ENCODE peak calls at places on chromosomes 3 and 15, in eight cellular contexts. One of them, this sample, is unnamed. For H3K4me1, the result is how much of the 10 kb centered on the place peaks cover.

GRCh38 chr15:89112341-89112971 is 24.2 kb downstream of the ABHD2 start:
- DNase-seq in A549: peak
- DNase-seq in K562: no peak
- DNase-seq in H1: no peak
- DNase-seq in HCT116: peak
- DNase-seq in HepG2: peak
- DNase-seq in SK-N-SH: no peak
- DNase-seq in GM12878: peak
- DNase-seq in this sample: peak

GRCh38 chr3:47324278-47324865 is 41.6 kb downstream of the KLHL18 start:
- DNase-seq in A549: peak
- DNase-seq in K562: peak
- DNase-seq in H1: peak
- DNase-seq in HCT116: peak
- DNase-seq in HepG2: peak
- DNase-seq in SK-N-SH: peak
- DNase-seq in GM12878: peak
- DNase-seq in this sample: peak

GRCh38 chr15:66713843-66714508 is 11.9 kb downstream of the SMAD6 start:
- DNase-seq in A549: no peak
- DNase-seq in K562: no peak
- DNase-seq in H1: no peak
- DNase-seq in HCT116: no peak
- DNase-seq in HepG2: no peak
- DNase-seq in SK-N-SH: no peak
- DNase-seq in GM12878: peak
- DNase-seq in this sample: no peak

GRCh38 chr15:74316116-74316515 is 51.3 kb downstream of the CYP11A1 start:
- DNase-seq in A549: no peak
- DNase-seq in K562: no peak
- DNase-seq in H1: no peak
- DNase-seq in HCT116: no peak
- DNase-seq in HepG2: no peak
- DNase-seq in SK-N-SH: no peak
- DNase-seq in GM12878: no peak
- DNase-seq in this sample: no peak

GRCh38 chr3:181752202-181752671 is 40.5 kb downstream of the SOX2 start:
- DNase-seq in A549: no peak
- DNase-seq in K562: no peak
- DNase-seq in H1: no peak
- DNase-seq in HCT116: no peak
- DNase-seq in HepG2: no peak
- DNase-seq in SK-N-SH: peak
- DNase-seq in GM12878: no peak
- DNase-seq in this sample: no peak

GRCh38 chr3:169603661-169604060 is 59.9 kb downstream of the MECOM start:
- DNase-seq in A549: no peak
- DNase-seq in K562: no peak
- DNase-seq in H1: no peak
- DNase-seq in HCT116: no peak
- DNase-seq in HepG2: no peak
- DNase-seq in SK-N-SH: no peak
- DNase-seq in GM12878: no peak
- DNase-seq in this sample: no peak

GRCh38 chr3:188185717-188186236 is 31.8 kb downstream of the LPP start:
- DNase-seq in A549: no peak
- DNase-seq in K562: no peak
- DNase-seq in H1: no peak
- DNase-seq in HCT116: no peak
- DNase-seq in HepG2: peak
- DNase-seq in SK-N-SH: no peak
- DNase-seq in GM12878: no peak
- DNase-seq in this sample: no peak

GRCh38 chr15:36156855-36157521 is 422.4 kb upstream of the CDIN1 start:
- DNase-seq in A549: peak
- DNase-seq in K562: no peak
- DNase-seq in H1: no peak
- DNase-seq in HCT116: no peak
- DNase-seq in HepG2: peak
- DNase-seq in SK-N-SH: no peak
- DNase-seq in GM12878: no peak
- DNase-seq in this sample: peak

GRCh38 chr3:141305436-141305835 is 62.9 kb upstream of the ZBTB38 start:
- DNase-seq in A549: peak
- DNase-seq in K562: no peak
- DNase-seq in H1: no peak
- DNase-seq in HCT116: no peak
- DNase-seq in HepG2: peak
- DNase-seq in SK-N-SH: no peak
- DNase-seq in GM12878: no peak
- DNase-seq in this sample: peak

GRCh38 chr3:40627095-40627494 is 102.3 kb downstream of the ZNF621 start:
- DNase-seq in A549: no peak
- DNase-seq in K562: no peak
- DNase-seq in H1: no peak
- DNase-seq in HCT116: no peak
- DNase-seq in HepG2: no peak
- DNase-seq in SK-N-SH: no peak
- DNase-seq in GM12878: no peak
- DNase-seq in this sample: no peak

GRCh38 chr3:40620151-40620550 is 95.4 kb downstream of the ZNF621 start:
- DNase-seq in A549: no peak
- DNase-seq in K562: no peak
- DNase-seq in H1: no peak
- DNase-seq in HCT116: no peak
- DNase-seq in HepG2: no peak
- DNase-seq in SK-N-SH: no peak
- DNase-seq in GM12878: no peak
- DNase-seq in this sample: no peak

GRCh38 chr3:40623567-40623966 is 98.8 kb downstream of the ZNF621 start:
- DNase-seq in A549: no peak
- DNase-seq in K562: peak
- DNase-seq in H1: no peak
- DNase-seq in HCT116: no peak
- DNase-seq in HepG2: no peak
- DNase-seq in SK-N-SH: no peak
- DNase-seq in GM12878: peak
- DNase-seq in this sample: no peak

GRCh38 chr3:40621252-40621651 is 96.5 kb downstream of the ZNF621 start:
- DNase-seq in A549: no peak
- DNase-seq in K562: no peak
- DNase-seq in H1: no peak
- DNase-seq in HCT116: no peak
- DNase-seq in HepG2: no peak
- DNase-seq in SK-N-SH: no peak
- DNase-seq in GM12878: no peak
- DNase-seq in this sample: no peak

DNA sequence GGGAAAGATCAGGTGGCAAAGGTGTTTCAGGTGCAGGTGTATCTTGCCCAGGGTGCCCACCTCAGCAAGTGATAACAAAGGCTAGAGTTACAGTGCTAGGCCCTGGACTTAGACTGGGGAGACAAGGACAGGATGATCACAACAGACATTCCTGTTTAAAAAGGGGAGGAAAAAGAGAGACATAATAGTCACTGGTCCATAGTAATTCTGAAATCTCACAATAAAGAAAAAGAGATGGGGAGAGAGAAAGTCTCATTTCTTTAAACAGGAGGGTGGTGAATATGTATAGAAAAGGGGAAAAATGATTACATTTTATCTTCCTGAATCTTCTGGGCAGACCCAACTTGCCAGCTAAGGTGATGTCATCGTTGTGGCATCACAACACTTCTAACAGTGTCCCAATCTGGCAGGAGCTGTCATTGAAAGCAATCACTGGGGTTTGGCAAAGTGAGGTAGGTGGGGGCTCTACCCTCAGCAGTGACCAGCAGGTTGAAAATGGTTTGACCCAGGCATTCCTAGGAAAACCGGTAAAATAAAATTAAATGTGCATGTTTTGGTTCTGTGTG is 99.5 kb downstream of the ZNF621 start:
- DNase-seq in A549: no peak
- DNase-seq in K562: no peak
- DNase-seq in H1: no peak
- DNase-seq in HCT116: no peak
- DNase-seq in HepG2: no peak
- DNase-seq in SK-N-SH: no peak
- DNase-seq in GM12878: no peak
- DNase-seq in this sample: no peak
- TF ChIP-seq RAD21 in A549: no peak
- TF ChIP-seq RAD21 in K562: no peak
- TF ChIP-seq RAD21 in H1: no peak
- TF ChIP-seq RAD21 in HCT116: no peak
- TF ChIP-seq RAD21 in HepG2: no peak
- TF ChIP-seq RAD21 in SK-N-SH: no peak
- TF ChIP-seq RAD21 in GM12878: no peak
- TF ChIP-seq RAD21 in this sample: no peak

GRCh38 chr3:105616374-105616915 is 249.7 kb downstream of the ALCAM start:
- DNase-seq in A549: no peak
- DNase-seq in K562: no peak
- DNase-seq in H1: no peak
- DNase-seq in HCT116: no peak
- DNase-seq in HepG2: no peak
- DNase-seq in SK-N-SH: no peak
- DNase-seq in GM12878: no peak
- DNase-seq in this sample: no peak

GRCh38 chr3:105615814-105616213 is 249.1 kb downstream of the ALCAM start:
- DNase-seq in A549: no peak
- DNase-seq in K562: no peak
- DNase-seq in H1: no peak
- DNase-seq in HCT116: no peak
- DNase-seq in HepG2: no peak
- DNase-seq in SK-N-SH: no peak
- DNase-seq in GM12878: no peak
- DNase-seq in this sample: no peak

GRCh38 chr3:105618561-105618960 is 250.3 kb downstream of the CBLB start:
- DNase-seq in A549: no peak
- DNase-seq in K562: no peak
- DNase-seq in H1: no peak
- DNase-seq in HCT116: no peak
- DNase-seq in HepG2: no peak
- DNase-seq in SK-N-SH: no peak
- DNase-seq in GM12878: no peak
- DNase-seq in this sample: no peak

GRCh38 chr3:105620236-105620635 is 248.6 kb downstream of the CBLB start:
- DNase-seq in A549: no peak
- DNase-seq in K562: no peak
- DNase-seq in H1: no peak
- DNase-seq in HCT116: no peak
- DNase-seq in HepG2: no peak
- DNase-seq in SK-N-SH: no peak
- DNase-seq in GM12878: no peak
- DNase-seq in this sample: no peak

GRCh38 chr3:105619651-105620050 is 249.2 kb downstream of the CBLB start:
- DNase-seq in A549: no peak
- DNase-seq in K562: no peak
- DNase-seq in H1: no peak
- DNase-seq in HCT116: no peak
- DNase-seq in HepG2: no peak
- DNase-seq in SK-N-SH: no peak
- DNase-seq in GM12878: no peak
- DNase-seq in this sample: no peak
- H3K4me1 ChIP-seq in A549: under half
- H3K4me1 ChIP-seq in K562: under half
- H3K4me1 ChIP-seq in H1: under half
- H3K4me1 ChIP-seq in HCT116: under half
- H3K4me1 ChIP-seq in HepG2: under half
- H3K4me1 ChIP-seq in SK-N-SH: under half
- H3K4me1 ChIP-seq in GM12878: under half
- H3K4me1 ChIP-seq in this sample: under half

GRCh38 chr15:69757186-69757585 is 304.6 kb downstream of the RPLP1 start:
- DNase-seq in A549: no peak
- DNase-seq in K562: no peak
- DNase-seq in H1: no peak
- DNase-seq in HCT116: no peak
- DNase-seq in HepG2: no peak
- DNase-seq in SK-N-SH: no peak
- DNase-seq in GM12878: no peak
- DNase-seq in this sample: peak
- TF ChIP-seq RAD21 in A549: no peak
- TF ChIP-seq RAD21 in K562: no peak
- TF ChIP-seq RAD21 in H1: no peak
- TF ChIP-seq RAD21 in HCT116: no peak
- TF ChIP-seq RAD21 in HepG2: no peak
- TF ChIP-seq RAD21 in SK-N-SH: no peak
- TF ChIP-seq RAD21 in GM12878: no peak
- TF ChIP-seq RAD21 in this sample: no peak

GRCh38 chr3:179148446-179149238 is 485 bp downstream of the PIK3CA start:
- DNase-seq in A549: peak
- DNase-seq in K562: peak
- DNase-seq in H1: no peak
- DNase-seq in HCT116: no peak
- DNase-seq in HepG2: peak
- DNase-seq in SK-N-SH: peak
- DNase-seq in GM12878: no peak
- DNase-seq in this sample: peak

GRCh38 chr3:179147571-179148445 is at the start of gene PIK3CA:
- DNase-seq in A549: peak
- DNase-seq in K562: peak
- DNase-seq in H1: peak
- DNase-seq in HCT116: peak
- DNase-seq in HepG2: peak
- DNase-seq in SK-N-SH: peak
- DNase-seq in GM12878: peak
- DNase-seq in this sample: peak

GRCh38 chr3:179149951-179150350 is 1.8 kb downstream of the PIK3CA start:
- DNase-seq in A549: no peak
- DNase-seq in K562: no peak
- DNase-seq in H1: no peak
- DNase-seq in HCT116: no peak
- DNase-seq in HepG2: no peak
- DNase-seq in SK-N-SH: no peak
- DNase-seq in GM12878: no peak
- DNase-seq in this sample: no peak

GRCh38 chr3:179151474-179151873 is 3.3 kb downstream of the PIK3CA start:
- DNase-seq in A549: no peak
- DNase-seq in K562: no peak
- DNase-seq in H1: no peak
- DNase-seq in HCT116: no peak
- DNase-seq in HepG2: no peak
- DNase-seq in SK-N-SH: no peak
- DNase-seq in GM12878: no peak
- DNase-seq in this sample: no peak

DNA sequence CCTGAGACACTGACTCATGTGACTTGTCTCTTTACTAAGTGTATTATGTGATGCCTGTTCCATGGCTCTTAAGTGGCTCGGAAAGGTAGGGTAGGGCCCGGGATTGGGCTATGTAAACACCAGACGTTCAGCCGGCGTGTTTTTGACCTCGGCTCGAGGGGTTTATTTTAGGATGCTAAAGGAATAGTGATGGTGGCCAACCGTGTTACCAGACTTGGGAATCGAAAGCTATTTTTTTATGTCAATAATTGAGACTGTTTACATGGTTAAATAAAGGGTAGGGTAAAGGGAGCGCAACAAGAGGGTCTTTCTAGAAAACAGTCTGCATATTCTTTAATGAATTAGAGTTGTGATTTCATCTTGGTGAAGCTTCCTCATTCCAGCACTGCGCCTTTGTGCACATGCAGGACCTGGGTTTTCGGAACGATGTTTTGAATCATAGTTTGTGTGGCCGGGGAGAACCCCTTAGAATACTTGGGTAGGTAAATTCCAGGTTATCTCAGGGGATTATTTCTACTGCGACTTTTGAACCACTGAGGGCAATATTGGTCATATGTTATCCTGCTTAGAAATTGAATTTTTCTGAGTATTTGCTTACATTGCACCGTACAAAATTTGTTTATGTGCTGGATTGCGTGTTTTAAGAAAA is 1.2 kb downstream of the PIK3CA start:
- DNase-seq in A549: peak
- DNase-seq in K562: peak
- DNase-seq in H1: no peak
- DNase-seq in HCT116: no peak
- DNase-seq in HepG2: peak
- DNase-seq in SK-N-SH: no peak
- DNase-seq in GM12878: peak
- DNase-seq in this sample: peak
- H3K4me1 ChIP-seq in A549: under half
- H3K4me1 ChIP-seq in K562: under half
- H3K4me1 ChIP-seq in H1: under half
- H3K4me1 ChIP-seq in HCT116: under half
- H3K4me1 ChIP-seq in HepG2: under half
- H3K4me1 ChIP-seq in SK-N-SH: under half
- H3K4me1 ChIP-seq in GM12878: under half
- H3K4me1 ChIP-seq in this sample: under half